ENCODE peak calls at places on chromosomes 11 and 22, in seven cellular contexts. P is stomach; S is neural progenitor cell; O is CD8-positive, alpha-beta T cell; W is transverse colon; Q is GM23338; L is PC-9. Y is an unnamed sample.

GRCh38 chr22:19599626-19600243 is 75.5 kb upstream of the CLDN5 start:
- DNase-seq in P (no peak), S (no peak), O (no peak), W (no peak), Q (no peak), L (no peak), Y (no peak)

GRCh38 chr11:44861829-44862545 is 88.7 kb downstream of the TP53I11 start:
- DNase-seq in P (peak; percentile 58), S (peak; percentile 58), O (peak; percentile 74), W (peak; percentile 68), Q (peak; percentile 64), L (peak; percentile 96), Y (peak; percentile 21)

GRCh38 chr11:112355726-112356125 is 95.1 kb upstream of the PLET1 start:
- DNase-seq in P (peak; percentile 31), S (peak; percentile 51), O (no peak), W (no peak), Q (peak; percentile 63), L (peak; percentile 34), Y (no peak)

GRCh38 chr11:111870522-111870886 is 877 bp downstream of the ALG9 start:
- DNase-seq in P (no peak), S (no peak), O (no peak), W (no peak), Q (no peak), L (peak; percentile 54), Y (no peak)

GRCh38 chr11:73374130-73374529 is 2.1 kb upstream of the RELT start:
- DNase-seq in P (no peak), S (no peak), O (no peak), W (no peak), Q (no peak), L (no peak), Y (no peak)

GRCh38 chr11:85666687-85667086 is 1.8 kb upstream of the CREBZF start:
- DNase-seq in P (no peak), S (no peak), O (no peak), W (no peak), Q (no peak), L (peak; percentile 27), Y (no peak)

GRCh38 chr11:7020183-7020917 is at the start of the genes NLRP14 and ZNF214:
- DNase-seq in P (peak; percentile 91), S (peak; percentile 98), O (no peak), W (peak; percentile 94), Q (peak; percentile 98), L (no peak), Y (no peak)

GRCh38 chr11:13343931-13344717 is 66.5 kb downstream of the BMAL1 start:
- DNase-seq in P (peak; percentile 81), S (peak; percentile 79), O (peak; percentile 55), W (peak; percentile 79), Q (peak; percentile 87), L (peak; percentile 59), Y (peak; percentile 62)

GRCh38 chr11:17703951-17704350 is 15.4 kb upstream of the MYOD1 start:
- DNase-seq in P (no peak), S (no peak), O (no peak), W (no peak), Q (peak; percentile 43), L (no peak), Y (no peak)

GRCh38 chr22:30308518-30309230 is 18.1 kb downstream of the TBC1D10A start:
- DNase-seq in P (no peak), S (no peak), O (no peak), W (peak; percentile 63), Q (no peak), L (no peak), Y (peak; percentile 59)

GRCh38 chr22:46159212-46159611 is 8.9 kb downstream of the PPARA start:
- DNase-seq in P (no peak), S (no peak), O (no peak), W (no peak), Q (no peak), L (no peak), Y (no peak)

GRCh38 chr22:50267591-50268390 is 2.4 kb downstream of the MAPK11 start:
- DNase-seq in P (peak; percentile 72), S (peak; percentile 72), O (no peak), W (peak; percentile 66), Q (peak; percentile 81), L (no peak), Y (peak; percentile 39)

DNA sequence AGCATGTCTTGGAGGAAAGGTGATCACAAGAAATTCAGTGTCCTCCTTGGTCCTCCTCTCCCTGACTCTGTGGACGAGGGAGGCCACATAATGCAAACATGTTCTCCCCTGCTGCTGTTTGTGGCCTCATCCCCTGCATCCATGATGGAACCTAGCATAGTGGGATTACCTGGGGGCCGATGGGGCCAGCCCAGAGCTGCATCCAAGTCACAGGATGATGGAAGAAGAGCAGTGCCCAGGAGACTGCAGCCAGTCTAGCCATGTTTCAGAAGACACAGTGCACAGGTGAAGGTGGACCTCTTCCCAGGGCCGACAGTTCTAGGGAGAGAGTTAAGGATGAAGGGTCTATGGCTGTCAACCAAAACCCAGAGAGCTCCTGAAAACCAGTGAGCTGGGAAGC is 213.6 kb upstream of the B3GAT1 start:
- DNase-seq in P (no peak), S (no peak), O (no peak), W (no peak), Q (no peak), L (no peak), Y (no peak)
- H3K4me1 ChIP-seq in P (no peaks in the 10 kb centered on the region), S (no peaks in the 10 kb centered on the region), O (no peaks in the 10 kb centered on the region), W (no peaks in the 10 kb centered on the region), Q (no peaks in the 10 kb centered on the region), L (no peaks in the 10 kb centered on the region), Y (no peaks in the 10 kb centered on the region)

GRCh38 chr11:65415499-65416340 is 6.9 kb upstream of the NEAT1 start:
- DNase-seq in P (no peak), S (peak; percentile 21), O (no peak), W (peak; percentile 8), Q (no peak), L (no peak), Y (no peak)
- H3K4me3 ChIP-seq in P (peak overlapping the region; percentile 36), S (peak overlapping the region; percentile 32), O (peak overlapping the region; percentile 76), W (no peak overlapping the region), Q (peak overlapping the region; percentile 40), L (peak overlapping the region; percentile 32), Y (peak overlapping the region; percentile 82)

DNA sequence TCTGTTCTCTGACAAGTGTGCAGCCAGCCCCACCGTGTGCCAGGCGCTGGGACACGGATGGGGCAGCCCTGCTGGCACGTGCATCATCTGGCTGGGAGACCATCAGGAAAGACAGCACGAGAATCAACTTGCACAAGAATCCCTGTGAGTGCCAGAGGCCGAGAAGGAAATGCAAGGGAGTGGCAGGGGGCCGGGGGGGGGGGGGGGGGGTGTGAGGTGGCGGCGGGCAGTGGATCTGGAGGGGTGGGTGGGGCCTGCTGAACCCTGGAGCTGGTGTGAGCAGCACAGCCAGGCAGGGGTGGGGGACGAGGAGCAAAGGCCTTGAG is 14.0 kb upstream of the FLRT1 start:
- DNase-seq in P (no peak), S (peak; percentile 26), O (no peak), W (no peak), Q (peak; percentile 60), L (no peak), Y (no peak)
- H3K27ac ChIP-seq in P (no peak overlapping the region), S (no peak overlapping the region), O (no peak overlapping the region), W (no peak overlapping the region), Q (no peak overlapping the region), L (no peak overlapping the region), Y (no peak overlapping the region)

GRCh38 chr11:95145430-95146063 is 55.9 kb downstream of the ENDOD1 start:
- DNase-seq in P (no peak), S (no peak), O (no peak), W (no peak), Q (no peak), L (no peak), Y (no peak)
- H3K4me1 ChIP-seq in P (peaks cover 7% of the 10 kb centered on the region), S (peaks cover 4% of the 10 kb centered on the region), O (no peaks in the 10 kb centered on the region), W (peaks cover 9% of the 10 kb centered on the region), Q (peaks cover 7% of the 10 kb centered on the region), L (peaks cover 28% of the 10 kb centered on the region), Y (no peaks in the 10 kb centered on the region)

GRCh38 chr11:82890002-82890341 is 10.3 kb downstream of the PRCP start:
- DNase-seq in P (no peak), S (no peak), O (no peak), W (no peak), Q (no peak), L (no peak), Y (no peak)

GRCh38 chr11:82889133-82890001 is 10.9 kb downstream of the PRCP start:
- DNase-seq in P (no peak), S (no peak), O (no peak), W (no peak), Q (no peak), L (peak; percentile 25), Y (no peak)

GRCh38 chr11:82895437-82896091 is 4.7 kb downstream of the PRCP start:
- DNase-seq in P (no peak), S (no peak), O (no peak), W (no peak), Q (no peak), L (no peak), Y (no peak)

GRCh38 chr11:82892611-82893169 is 7.5 kb downstream of the PRCP start:
- DNase-seq in P (no peak), S (no peak), O (no peak), W (no peak), Q (no peak), L (peak; percentile 20), Y (no peak)

GRCh38 chr11:82890941-82891340 is 9.3 kb downstream of the PRCP start:
- DNase-seq in P (no peak), S (no peak), O (no peak), W (no peak), Q (no peak), L (peak; percentile 24), Y (no peak)
- H3K4me3 ChIP-seq in P (no peak overlapping the region), S (no peak overlapping the region), O (no peak overlapping the region), W (no peak overlapping the region), Q (no peak overlapping the region), L (no peak overlapping the region), Y (no peak overlapping the region)